ENCODE peak calls at places on chromosomes 13 and 19, in nine cellular contexts. O, B, V, U, M, Q, J, K and Y are unnamed samples.

GRCh38 chr13:111344471-111345191 is 24.2 kb downstream of the TEX29 start:
- DNase-seq in O (no peak), B (no peak), V (peak), U (no peak), M (no peak), Q (peak), J (peak), K (peak), Y (peak)

GRCh38 chr13:27341616-27342015 is 71.0 kb downstream of the RASL11A start:
- DNase-seq in O (no peak), B (no peak), V (no peak), U (no peak), M (no peak), Q (no peak), J (no peak), K (no peak), Y (no peak)

GRCh38 chr13:27958928-27959539 is 10.1 kb downstream of the CDX2 start:
- DNase-seq in O (no peak), B (no peak), V (no peak), U (no peak), M (no peak), Q (no peak), J (no peak), K (no peak), Y (no peak)

GRCh38 chr13:20178156-20178555 is 14.6 kb downstream of the GJB2 start:
- DNase-seq in O (no peak), B (no peak), V (no peak), U (no peak), M (no peak), Q (no peak), J (no peak), K (no peak), Y (no peak)

GRCh38 chr13:51801631-51802099 is 2.3 kb downstream of the DHRS12 start:
- DNase-seq in O (no peak), B (no peak), V (no peak), U (peak), M (peak), Q (no peak), J (no peak), K (no peak), Y (peak)

GRCh38 chr19:49340069-49340864 is 5.1 kb downstream of the CD37 start:
- DNase-seq in O (no peak), B (no peak), V (no peak), U (peak), M (peak), Q (no peak), J (no peak), K (no peak), Y (peak)

GRCh38 chr13:79810018-79810417 is 329.1 kb downstream of the NDFIP2 start:
- DNase-seq in O (no peak), B (no peak), V (no peak), U (no peak), M (no peak), Q (no peak), J (no peak), K (no peak), Y (no peak)

GRCh38 chr19:3525052-3525451 is 13.9 kb upstream of the TEKTIP1 start:
- DNase-seq in O (no peak), B (no peak), V (no peak), U (no peak), M (peak), Q (no peak), J (no peak), K (no peak), Y (no peak)

GRCh38 chr13:101291216-101291615 is 125.1 kb downstream of the NALCN start:
- DNase-seq in O (no peak), B (no peak), V (no peak), U (no peak), M (no peak), Q (no peak), J (peak), K (no peak), Y (no peak)

GRCh38 chr19:18878058-18878797 is 17.7 kb downstream of the CERS1 start:
- DNase-seq in O (peak), B (no peak), V (no peak), U (no peak), M (no peak), Q (no peak), J (no peak), K (no peak), Y (no peak)

GRCh38 chr13:36998624-36999041 is 507 bp downstream of the ALG5 start:
- DNase-seq in O (peak), B (peak), V (no peak), U (peak), M (peak), Q (no peak), J (no peak), K (peak), Y (no peak)

GRCh38 chr19:35322014-35322413 is 7.0 kb upstream of the CD22 start:
- DNase-seq in O (no peak), B (no peak), V (no peak), U (no peak), M (no peak), Q (no peak), J (no peak), K (no peak), Y (no peak)

GRCh38 chr13:22114630-22115311 is 443.9 kb downstream of the FGF9 start:
- DNase-seq in O (peak), B (peak), V (no peak), U (no peak), M (no peak), Q (no peak), J (peak), K (no peak), Y (peak)

GRCh38 chr19:17883627-17884413 is 12.1 kb downstream of the SLC5A5 start:
- DNase-seq in O (no peak), B (no peak), V (no peak), U (no peak), M (no peak), Q (no peak), J (no peak), K (no peak), Y (no peak)

GRCh38 chr13:26540319-26540718 is 17.2 kb upstream of the WASF3 start:
- DNase-seq in O (no peak), B (no peak), V (peak), U (peak), M (no peak), Q (no peak), J (no peak), K (no peak), Y (no peak)

GRCh38 chr13:111425326-111425725 is 104.9 kb downstream of the TEX29 start:
- DNase-seq in O (no peak), B (no peak), V (no peak), U (no peak), M (no peak), Q (no peak), J (no peak), K (no peak), Y (no peak)

GRCh38 chr13:113461022-113461751 is 7.9 kb upstream of the ADPRHL1 start:
- DNase-seq in O (no peak), B (no peak), V (no peak), U (no peak), M (no peak), Q (no peak), J (no peak), K (no peak), Y (no peak)

GRCh38 chr13:24389506-24389905 is 80.1 kb downstream of the C1QTNF9 start:
- DNase-seq in O (no peak), B (no peak), V (no peak), U (no peak), M (no peak), Q (no peak), J (no peak), K (no peak), Y (no peak)

GRCh38 chr13:48184260-48184659 is 48.7 kb upstream of the ITM2B start:
- DNase-seq in O (no peak), B (no peak), V (no peak), U (no peak), M (no peak), Q (no peak), J (no peak), K (no peak), Y (no peak)

GRCh38 chr19:35178701-35179100 is 24.2 kb downstream of the FXYD5 start:
- DNase-seq in O (no peak), B (no peak), V (no peak), U (no peak), M (no peak), Q (no peak), J (no peak), K (peak), Y (no peak)

GRCh38 chr13:45615501-45616101 is at the start of gene ERICH6B:
- DNase-seq in O (no peak), B (no peak), V (no peak), U (peak), M (peak), Q (peak), J (peak), K (peak), Y (peak)

GRCh38 chr19:58558623-58559274 is 338 bp upstream of the UBE2M start:
- DNase-seq in O (peak), B (peak), V (peak), U (peak), M (peak), Q (peak), J (peak), K (peak), Y (peak)

GRCh38 chr19:39696418-39696817 is 7.9 kb upstream of the LGALS14 start:
- DNase-seq in O (no peak), B (no peak), V (no peak), U (no peak), M (no peak), Q (no peak), J (no peak), K (peak), Y (peak)

GRCh38 chr19:17975032-17975431 is 8.1 kb downstream of the KCNN1 start:
- DNase-seq in O (no peak), B (no peak), V (no peak), U (no peak), M (no peak), Q (no peak), J (no peak), K (no peak), Y (no peak)